ENCODE peak calls at places on chromosomes 5 and 9, in nine cellular contexts. One of them, this sample, is unnamed.

GRCh38 chr5:176619203-176619568 is 9.2 kb upstream of the GPRIN1 start:
- DNase-seq in left ventricle myocardium inferior: peak; percentile 40
- DNase-seq in cardiac muscle cell: peak; percentile 90
- DNase-seq in uterus: no peak
- DNase-seq in psoas muscle: peak; percentile 75
- DNase-seq in IMR-90: peak; percentile 86
- DNase-seq in BJ: peak; percentile 14
- DNase-seq in osteoblast: peak; percentile 97
- DNase-seq in GM23248: peak; percentile 87
- DNase-seq in this sample: peak; percentile 99

GRCh38 chr5:75460947-75461346 is 50.5 kb downstream of the CERT1 start:
- DNase-seq in left ventricle myocardium inferior: no peak
- DNase-seq in cardiac muscle cell: no peak
- DNase-seq in uterus: no peak
- DNase-seq in psoas muscle: no peak
- DNase-seq in IMR-90: no peak
- DNase-seq in BJ: no peak
- DNase-seq in osteoblast: no peak
- DNase-seq in GM23248: no peak
- DNase-seq in this sample: no peak

GRCh38 chr5:6405591-6405990 is 27.2 kb upstream of the MED10 start:
- DNase-seq in left ventricle myocardium inferior: no peak
- DNase-seq in cardiac muscle cell: no peak
- DNase-seq in uterus: no peak
- DNase-seq in psoas muscle: no peak
- DNase-seq in IMR-90: no peak
- DNase-seq in BJ: no peak
- DNase-seq in osteoblast: no peak
- DNase-seq in GM23248: no peak
- DNase-seq in this sample: no peak

GRCh38 chr5:179916523-179916922 is 8.8 kb upstream of the TBC1D9B start:
- DNase-seq in left ventricle myocardium inferior: no peak
- DNase-seq in cardiac muscle cell: no peak
- DNase-seq in uterus: no peak
- DNase-seq in psoas muscle: no peak
- DNase-seq in IMR-90: no peak
- DNase-seq in BJ: no peak
- DNase-seq in osteoblast: peak; percentile 66
- DNase-seq in GM23248: no peak
- DNase-seq in this sample: peak; percentile 70

GRCh38 chr9:37617837-37618236 is 25.4 kb upstream of the TOMM5 start:
- DNase-seq in left ventricle myocardium inferior: no peak
- DNase-seq in cardiac muscle cell: peak; percentile 3
- DNase-seq in uterus: no peak
- DNase-seq in psoas muscle: no peak
- DNase-seq in IMR-90: peak; percentile 54
- DNase-seq in BJ: no peak
- DNase-seq in osteoblast: no peak
- DNase-seq in GM23248: peak; percentile 80
- DNase-seq in this sample: no peak

GRCh38 chr5:76716456-76717157 is 681 bp downstream of the F2R start:
- DNase-seq in left ventricle myocardium inferior: peak; percentile 29
- DNase-seq in cardiac muscle cell: peak; percentile 44
- DNase-seq in uterus: no peak
- DNase-seq in psoas muscle: no peak
- DNase-seq in IMR-90: no peak
- DNase-seq in BJ: no peak
- DNase-seq in osteoblast: peak; percentile 77
- DNase-seq in GM23248: peak; percentile 31
- DNase-seq in this sample: peak; percentile 67

GRCh38 chr5:120873083-120873482 is 409.0 kb downstream of the PRR16 start:
- DNase-seq in left ventricle myocardium inferior: no peak
- DNase-seq in cardiac muscle cell: peak; percentile 1
- DNase-seq in uterus: no peak
- DNase-seq in psoas muscle: no peak
- DNase-seq in IMR-90: peak; percentile 4
- DNase-seq in BJ: no peak
- DNase-seq in osteoblast: no peak
- DNase-seq in GM23248: peak; percentile 48
- DNase-seq in this sample: no peak

GRCh38 chr9:98678244-98678842 is 30.4 kb downstream of the GABBR2 start:
- DNase-seq in left ventricle myocardium inferior: no peak
- DNase-seq in cardiac muscle cell: peak; percentile 25
- DNase-seq in uterus: no peak
- DNase-seq in psoas muscle: no peak
- DNase-seq in IMR-90: no peak
- DNase-seq in BJ: no peak
- DNase-seq in osteoblast: no peak
- DNase-seq in GM23248: peak; percentile 41
- DNase-seq in this sample: peak; percentile 70

GRCh38 chr5:132807163-132807838 is 5.8 kb upstream of the SOWAHA start:
- DNase-seq in left ventricle myocardium inferior: no peak
- DNase-seq in cardiac muscle cell: no peak
- DNase-seq in uterus: no peak
- DNase-seq in psoas muscle: no peak
- DNase-seq in IMR-90: no peak
- DNase-seq in BJ: no peak
- DNase-seq in osteoblast: no peak
- DNase-seq in GM23248: no peak
- DNase-seq in this sample: peak; percentile 72

GRCh38 chr5:98497391-98497790 is 276.1 kb upstream of the RGMB start:
- DNase-seq in left ventricle myocardium inferior: no peak
- DNase-seq in cardiac muscle cell: peak; percentile 14
- DNase-seq in uterus: no peak
- DNase-seq in psoas muscle: no peak
- DNase-seq in IMR-90: no peak
- DNase-seq in BJ: no peak
- DNase-seq in osteoblast: no peak
- DNase-seq in GM23248: peak; percentile 7
- DNase-seq in this sample: no peak

GRCh38 chr5:56054651-56055050 is 59.9 kb upstream of the IL6ST start:
- DNase-seq in left ventricle myocardium inferior: no peak
- DNase-seq in cardiac muscle cell: peak; percentile 85
- DNase-seq in uterus: no peak
- DNase-seq in psoas muscle: no peak
- DNase-seq in IMR-90: peak; percentile 36
- DNase-seq in BJ: no peak
- DNase-seq in osteoblast: no peak
- DNase-seq in GM23248: peak; percentile 52
- DNase-seq in this sample: no peak

GRCh38 chr5:136028782-136029742 is at the start of gene TGFBI:
- DNase-seq in left ventricle myocardium inferior: peak; percentile 82
- DNase-seq in cardiac muscle cell: peak; percentile 80
- DNase-seq in uterus: peak; percentile 70
- DNase-seq in psoas muscle: peak; percentile 77
- DNase-seq in IMR-90: peak; percentile 67
- DNase-seq in BJ: no peak
- DNase-seq in osteoblast: peak; percentile 95
- DNase-seq in GM23248: peak; percentile 92
- DNase-seq in this sample: peak; percentile 94

GRCh38 chr5:136028090-136028489 is 698 bp upstream of the TGFBI start:
- DNase-seq in left ventricle myocardium inferior: no peak
- DNase-seq in cardiac muscle cell: no peak
- DNase-seq in uterus: no peak
- DNase-seq in psoas muscle: no peak
- DNase-seq in IMR-90: no peak
- DNase-seq in BJ: no peak
- DNase-seq in osteoblast: no peak
- DNase-seq in GM23248: no peak
- DNase-seq in this sample: no peak

GRCh38 chr5:136030956-136031611 is 2.3 kb downstream of the TGFBI start:
- DNase-seq in left ventricle myocardium inferior: no peak
- DNase-seq in cardiac muscle cell: no peak
- DNase-seq in uterus: no peak
- DNase-seq in psoas muscle: no peak
- DNase-seq in IMR-90: no peak
- DNase-seq in BJ: no peak
- DNase-seq in osteoblast: no peak
- DNase-seq in GM23248: no peak
- DNase-seq in this sample: no peak

GRCh38 chr5:136031713-136032112 is 2.9 kb downstream of the TGFBI start:
- DNase-seq in left ventricle myocardium inferior: no peak
- DNase-seq in cardiac muscle cell: no peak
- DNase-seq in uterus: no peak
- DNase-seq in psoas muscle: no peak
- DNase-seq in IMR-90: no peak
- DNase-seq in BJ: no peak
- DNase-seq in osteoblast: no peak
- DNase-seq in GM23248: peak; percentile 77
- DNase-seq in this sample: no peak

DNA sequence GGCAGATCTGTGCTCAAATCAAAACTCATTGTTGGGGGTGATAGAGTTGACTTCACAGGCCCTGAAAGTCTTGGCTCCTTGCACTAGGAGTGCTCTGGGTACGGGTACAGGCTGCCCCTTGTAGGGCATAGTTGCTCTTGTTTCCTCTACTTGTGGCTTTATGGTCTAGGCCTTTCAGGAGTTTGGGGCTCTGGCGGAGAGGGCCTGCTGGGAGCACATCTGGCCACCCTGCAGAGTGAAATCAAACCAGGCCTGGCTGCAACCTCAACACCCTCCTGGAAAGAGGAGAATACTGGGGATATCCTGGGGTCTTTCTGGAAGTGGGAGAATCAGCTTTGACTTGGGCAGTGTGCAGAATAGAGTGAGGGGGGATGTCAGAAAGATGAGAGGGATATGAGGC is 1.5 kb downstream of the TGFBI start:
- DNase-seq in left ventricle myocardium inferior: no peak
- DNase-seq in cardiac muscle cell: no peak
- DNase-seq in uterus: no peak
- DNase-seq in psoas muscle: no peak
- DNase-seq in IMR-90: no peak
- DNase-seq in BJ: no peak
- DNase-seq in osteoblast: no peak
- DNase-seq in GM23248: no peak
- DNase-seq in this sample: no peak
- H3K4me3 ChIP-seq in left ventricle myocardium inferior: peak overlapping the region; percentile 85
- H3K4me3 ChIP-seq in cardiac muscle cell: no peak overlapping the region
- H3K4me3 ChIP-seq in uterus: no peak overlapping the region
- H3K4me3 ChIP-seq in psoas muscle: peak overlapping the region; percentile 67
- H3K4me3 ChIP-seq in IMR-90: peak overlapping the region; percentile 92
- H3K4me3 ChIP-seq in BJ: peak overlapping the region; percentile 54
- H3K4me3 ChIP-seq in osteoblast: peak overlapping the region; percentile 80
- H3K4me3 ChIP-seq in GM23248: peak overlapping the region; percentile 81
- H3K4me3 ChIP-seq in this sample: no peak overlapping the region

GRCh38 chr9:36213989-36214388 is 23.3 kb downstream of the CLTA start:
- DNase-seq in left ventricle myocardium inferior: no peak
- DNase-seq in cardiac muscle cell: peak; percentile 14
- DNase-seq in uterus: no peak
- DNase-seq in psoas muscle: no peak
- DNase-seq in IMR-90: no peak
- DNase-seq in BJ: no peak
- DNase-seq in osteoblast: no peak
- DNase-seq in GM23248: no peak
- DNase-seq in this sample: no peak

GRCh38 chr9:36211510-36211909 is 20.8 kb downstream of the CLTA start:
- DNase-seq in left ventricle myocardium inferior: no peak
- DNase-seq in cardiac muscle cell: no peak
- DNase-seq in uterus: no peak
- DNase-seq in psoas muscle: no peak
- DNase-seq in IMR-90: no peak
- DNase-seq in BJ: no peak
- DNase-seq in osteoblast: no peak
- DNase-seq in GM23248: no peak
- DNase-seq in this sample: no peak

GRCh38 chr9:36214571-36214970 is 23.9 kb downstream of the CLTA start:
- DNase-seq in left ventricle myocardium inferior: no peak
- DNase-seq in cardiac muscle cell: peak; percentile 74
- DNase-seq in uterus: no peak
- DNase-seq in psoas muscle: no peak
- DNase-seq in IMR-90: peak; percentile 71
- DNase-seq in BJ: no peak
- DNase-seq in osteoblast: peak; percentile 67
- DNase-seq in GM23248: peak; percentile 66
- DNase-seq in this sample: no peak

GRCh38 chr9:36210722-36211121 is 20.0 kb downstream of the CLTA start:
- DNase-seq in left ventricle myocardium inferior: no peak
- DNase-seq in cardiac muscle cell: no peak
- DNase-seq in uterus: no peak
- DNase-seq in psoas muscle: no peak
- DNase-seq in IMR-90: no peak
- DNase-seq in BJ: no peak
- DNase-seq in osteoblast: peak; percentile 52
- DNase-seq in GM23248: no peak
- DNase-seq in this sample: no peak

DNA sequence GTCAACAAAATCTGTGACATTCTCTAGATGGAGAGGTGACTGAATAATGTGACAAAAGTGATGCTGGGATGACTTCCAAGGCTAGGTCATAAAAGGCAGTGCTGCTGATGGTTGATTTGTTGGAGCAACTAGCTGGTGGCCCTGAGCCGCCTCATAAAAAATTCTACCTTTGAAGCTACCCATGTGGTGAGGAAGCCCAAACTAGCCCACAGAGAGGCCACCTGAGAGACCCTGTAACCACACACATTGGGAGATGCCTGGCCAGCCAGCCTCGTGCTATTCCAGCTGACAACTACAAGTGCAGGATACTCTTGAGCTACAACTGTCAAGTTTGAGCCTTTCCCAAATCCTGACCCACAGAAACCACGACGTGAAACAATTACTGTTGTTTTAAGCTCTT is 22.7 kb downstream of the CLTA start:
- DNase-seq in left ventricle myocardium inferior: no peak
- DNase-seq in cardiac muscle cell: no peak
- DNase-seq in uterus: no peak
- DNase-seq in psoas muscle: no peak
- DNase-seq in IMR-90: no peak
- DNase-seq in BJ: no peak
- DNase-seq in osteoblast: peak; percentile 11
- DNase-seq in GM23248: no peak
- DNase-seq in this sample: no peak
- H3K36me3 ChIP-seq in left ventricle myocardium inferior: peaks cover 52% of the 10 kb centered on the region
- H3K36me3 ChIP-seq in cardiac muscle cell: peaks cover 33% of the 10 kb centered on the region
- H3K36me3 ChIP-seq in uterus: no peaks in the 10 kb centered on the region
- H3K36me3 ChIP-seq in psoas muscle: peaks cover 66% of the 10 kb centered on the region
- H3K36me3 ChIP-seq in IMR-90: peaks cover 61% of the 10 kb centered on the region
- H3K36me3 ChIP-seq in BJ: peaks cover 27% of the 10 kb centered on the region
- H3K36me3 ChIP-seq in osteoblast: peaks cover 91% of the 10 kb centered on the region
- H3K36me3 ChIP-seq in GM23248: peaks cover 53% of the 10 kb centered on the region
- H3K36me3 ChIP-seq in this sample: peaks cover 24% of the 10 kb centered on the region

DNA sequence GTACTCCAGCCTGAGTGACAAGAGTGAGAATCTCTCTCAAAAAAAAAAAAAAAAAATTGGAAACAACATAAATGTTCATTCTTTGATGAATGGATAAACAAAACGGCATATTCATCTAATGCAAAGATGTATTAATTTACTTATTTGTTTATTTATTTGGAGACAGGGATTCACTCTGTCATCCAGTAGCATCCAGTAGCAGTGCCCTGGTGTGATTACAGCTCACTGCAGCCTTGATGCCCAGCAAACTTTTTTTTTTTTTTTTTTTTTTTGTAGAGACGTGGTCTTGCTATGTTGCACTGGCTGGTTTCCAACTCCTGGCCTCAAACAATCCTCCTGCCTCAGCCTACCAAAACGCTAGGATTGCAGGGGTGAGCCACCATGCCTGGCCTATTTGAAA is 24.4 kb downstream of the OR2V2 start:
- DNase-seq in left ventricle myocardium inferior: no peak
- DNase-seq in cardiac muscle cell: no peak
- DNase-seq in uterus: no peak
- DNase-seq in psoas muscle: no peak
- DNase-seq in IMR-90: no peak
- DNase-seq in BJ: no peak
- DNase-seq in osteoblast: no peak
- DNase-seq in GM23248: no peak
- DNase-seq in this sample: no peak
- H3K27me3 ChIP-seq in left ventricle myocardium inferior: peaks cover 100% of the 10 kb centered on the region
- H3K27me3 ChIP-seq in cardiac muscle cell: peaks cover 86% of the 10 kb centered on the region
- H3K27me3 ChIP-seq in uterus: peaks cover 75% of the 10 kb centered on the region
- H3K27me3 ChIP-seq in psoas muscle: peaks cover 98% of the 10 kb centered on the region
- H3K27me3 ChIP-seq in IMR-90: no peaks in the 10 kb centered on the region
- H3K27me3 ChIP-seq in BJ: peaks cover 3% of the 10 kb centered on the region
- H3K27me3 ChIP-seq in osteoblast: no peaks in the 10 kb centered on the region
- H3K27me3 ChIP-seq in GM23248: peaks cover 20% of the 10 kb centered on the region
- H3K27me3 ChIP-seq in this sample: peaks cover 39% of the 10 kb centered on the region

GRCh38 chr9:134328841-134329575 is 2.8 kb downstream of the RXRA start:
- DNase-seq in left ventricle myocardium inferior: peak; percentile 68
- DNase-seq in cardiac muscle cell: peak; percentile 52
- DNase-seq in uterus: peak; percentile 67
- DNase-seq in psoas muscle: peak; percentile 70
- DNase-seq in IMR-90: no peak
- DNase-seq in BJ: no peak
- DNase-seq in osteoblast: peak; percentile 97
- DNase-seq in GM23248: peak; percentile 84
- DNase-seq in this sample: peak; percentile 77
- H3K4me3 ChIP-seq in left ventricle myocardium inferior: peak overlapping the region; percentile 91
- H3K4me3 ChIP-seq in cardiac muscle cell: peak overlapping the region; percentile 51
- H3K4me3 ChIP-seq in uterus: peak overlapping the region; percentile 95
- H3K4me3 ChIP-seq in psoas muscle: peak overlapping the region; percentile 92
- H3K4me3 ChIP-seq in IMR-90: peak overlapping the region; percentile 74
- H3K4me3 ChIP-seq in BJ: peak overlapping the region; percentile 57
- H3K4me3 ChIP-seq in osteoblast: peak overlapping the region; percentile 84
- H3K4me3 ChIP-seq in GM23248: peak overlapping the region; percentile 85
- H3K4me3 ChIP-seq in this sample: no peak overlapping the region